ENCODE peak calls at places on chromosomes 13 and 19, in five cellular contexts. One of them, this sample, is unnamed.

GRCh38 chr13:80299046-80299445 is 41.9 kb downstream of the SPRY2 start:
- DNase-seq in HCEC 1CT: no peak
- DNase-seq in stimulated activated CD8-positive, alpha-beta memory T cell treated with anti-CD3 and anti-CD28 coated beads, Interleukin-15, amount 100 ng/mL, for 4 hours: no peak
- DNase-seq in H54: no peak
- DNase-seq in activated naive CD4-positive, alpha-beta T cell: no peak
- DNase-seq in this sample: no peak

GRCh38 chr19:13615890-13616289 is 109.6 kb upstream of the CACNA1A start:
- DNase-seq in HCEC 1CT: no peak
- DNase-seq in stimulated activated CD8-positive, alpha-beta memory T cell treated with anti-CD3 and anti-CD28 coated beads, Interleukin-15, amount 100 ng/mL, for 4 hours: no peak
- DNase-seq in H54: no peak
- DNase-seq in activated naive CD4-positive, alpha-beta T cell: no peak
- DNase-seq in this sample: no peak

GRCh38 chr13:113804703-113805430 is 45.8 kb downstream of the TMEM255B start:
- DNase-seq in HCEC 1CT: no peak
- DNase-seq in stimulated activated CD8-positive, alpha-beta memory T cell treated with anti-CD3 and anti-CD28 coated beads, Interleukin-15, amount 100 ng/mL, for 4 hours: no peak
- DNase-seq in H54: no peak
- DNase-seq in activated naive CD4-positive, alpha-beta T cell: no peak
- DNase-seq in this sample: no peak

GRCh38 chr19:45056831-45057230 is 18.0 kb downstream of the CLASRP start:
- DNase-seq in HCEC 1CT: no peak
- DNase-seq in stimulated activated CD8-positive, alpha-beta memory T cell treated with anti-CD3 and anti-CD28 coated beads, Interleukin-15, amount 100 ng/mL, for 4 hours: no peak
- DNase-seq in H54: no peak
- DNase-seq in activated naive CD4-positive, alpha-beta T cell: no peak
- DNase-seq in this sample: no peak

GRCh38 chr19:28497137-28497536 is 715.8 kb downstream of the UQCRFS1 start:
- DNase-seq in HCEC 1CT: no peak
- DNase-seq in stimulated activated CD8-positive, alpha-beta memory T cell treated with anti-CD3 and anti-CD28 coated beads, Interleukin-15, amount 100 ng/mL, for 4 hours: no peak
- DNase-seq in H54: peak; percentile 27
- DNase-seq in activated naive CD4-positive, alpha-beta T cell: no peak
- DNase-seq in this sample: no peak

GRCh38 chr19:1079566-1080111 is 12.7 kb downstream of the ARHGAP45 start:
- DNase-seq in HCEC 1CT: no peak
- DNase-seq in stimulated activated CD8-positive, alpha-beta memory T cell treated with anti-CD3 and anti-CD28 coated beads, Interleukin-15, amount 100 ng/mL, for 4 hours: no peak
- DNase-seq in H54: no peak
- DNase-seq in activated naive CD4-positive, alpha-beta T cell: peak; percentile 53
- DNase-seq in this sample: peak; percentile 69

GRCh38 chr13:52786747-52787146 is 47.1 kb upstream of the CNMD start:
- DNase-seq in HCEC 1CT: no peak
- DNase-seq in stimulated activated CD8-positive, alpha-beta memory T cell treated with anti-CD3 and anti-CD28 coated beads, Interleukin-15, amount 100 ng/mL, for 4 hours: no peak
- DNase-seq in H54: no peak
- DNase-seq in activated naive CD4-positive, alpha-beta T cell: no peak
- DNase-seq in this sample: no peak

GRCh38 chr13:62512194-62513141 is 1096.8 kb upstream of the PCDH20 start:
- DNase-seq in HCEC 1CT: no peak
- DNase-seq in stimulated activated CD8-positive, alpha-beta memory T cell treated with anti-CD3 and anti-CD28 coated beads, Interleukin-15, amount 100 ng/mL, for 4 hours: no peak
- DNase-seq in H54: peak; percentile 1
- DNase-seq in activated naive CD4-positive, alpha-beta T cell: no peak
- DNase-seq in this sample: peak; percentile 16

GRCh38 chr13:99659234-99659633 is 158.0 kb downstream of the TM9SF2 start:
- DNase-seq in HCEC 1CT: no peak
- DNase-seq in stimulated activated CD8-positive, alpha-beta memory T cell treated with anti-CD3 and anti-CD28 coated beads, Interleukin-15, amount 100 ng/mL, for 4 hours: no peak
- DNase-seq in H54: no peak
- DNase-seq in activated naive CD4-positive, alpha-beta T cell: no peak
- DNase-seq in this sample: no peak

GRCh38 chr19:48196933-48197665 is 26.6 kb downstream of the ZSWIM9 start:
- DNase-seq in HCEC 1CT: no peak
- DNase-seq in stimulated activated CD8-positive, alpha-beta memory T cell treated with anti-CD3 and anti-CD28 coated beads, Interleukin-15, amount 100 ng/mL, for 4 hours: no peak
- DNase-seq in H54: no peak
- DNase-seq in activated naive CD4-positive, alpha-beta T cell: no peak
- DNase-seq in this sample: no peak

GRCh38 chr13:65593298-65593874 is 1636.8 kb downstream of the PCDH9 start:
- DNase-seq in HCEC 1CT: no peak
- DNase-seq in stimulated activated CD8-positive, alpha-beta memory T cell treated with anti-CD3 and anti-CD28 coated beads, Interleukin-15, amount 100 ng/mL, for 4 hours: no peak
- DNase-seq in H54: no peak
- DNase-seq in activated naive CD4-positive, alpha-beta T cell: no peak
- DNase-seq in this sample: no peak

GRCh38 chr13:45714170-45714569 is 12.1 kb downstream of the CBY2 start:
- DNase-seq in HCEC 1CT: no peak
- DNase-seq in stimulated activated CD8-positive, alpha-beta memory T cell treated with anti-CD3 and anti-CD28 coated beads, Interleukin-15, amount 100 ng/mL, for 4 hours: no peak
- DNase-seq in H54: no peak
- DNase-seq in activated naive CD4-positive, alpha-beta T cell: no peak
- DNase-seq in this sample: no peak

GRCh38 chr13:51444922-51445321 is 7.9 kb downstream of the INTS6 start:
- DNase-seq in HCEC 1CT: peak; percentile 62
- DNase-seq in stimulated activated CD8-positive, alpha-beta memory T cell treated with anti-CD3 and anti-CD28 coated beads, Interleukin-15, amount 100 ng/mL, for 4 hours: no peak
- DNase-seq in H54: no peak
- DNase-seq in activated naive CD4-positive, alpha-beta T cell: no peak
- DNase-seq in this sample: peak; percentile 19

This sample was measured in CD4-positive, CD25-positive, alpha-beta regulatory T cell.